ENCODE peak calls at places on chromosomes 16 and 17, in six cellular contexts. N is K562, Y is HCT116, C is H1, O is GM12878, Q is HepG2. T is an unnamed sample.

GRCh38 chr17:77394540-77395295 is 253.9 kb downstream of the SEC14L1 start:
- DNase-seq in Y (peak; percentile 19), N (no peak), C (no peak), Q (peak; percentile 99), O (no peak), T (no peak)

GRCh38 chr16:84055366-84055765 is 12.8 kb upstream of the SLC38A8 start:
- DNase-seq in C (no peak), Q (no peak), O (no peak), Y (no peak), N (peak; percentile 36), T (no peak)

GRCh38 chr17:16464641-16465312 is 27.2 kb downstream of the LRRC75A start:
- DNase-seq in C (no peak), Y (no peak), O (no peak), N (no peak), Q (no peak), T (no peak)

GRCh38 chr16:14071576-14072271 is 605 bp downstream of the MRTFB start:
- DNase-seq in O (no peak), C (no peak), Y (no peak), N (no peak), Q (peak; percentile 30), T (no peak)

GRCh38 chr17:78589885-78590284 is 12.7 kb upstream of the DNAH17 start:
- DNase-seq in C (no peak), O (no peak), Q (no peak), N (no peak), Y (no peak), T (no peak)

GRCh38 chr17:39622380-39623006 is 4.3 kb upstream of the PPP1R1B start:
- DNase-seq in Y (no peak), N (no peak), C (no peak), O (no peak), Q (no peak), T (no peak)

GRCh38 chr17:61803216-61803615 is 60.1 kb downstream of the BRIP1 start:
- DNase-seq in C (no peak), Y (no peak), O (no peak), Q (no peak), N (no peak), T (no peak)

GRCh38 chr16:6016530-6017184 is 919.1 kb upstream of the EEF2KMT start:
- DNase-seq in C (no peak), Y (no peak), O (no peak), N (peak; percentile 65), Q (peak; percentile 29), T (peak; percentile 68)

GRCh38 chr17:13036776-13037175 is 18.9 kb upstream of the ELAC2 start:
- DNase-seq in Y (no peak), N (no peak), Q (no peak), O (no peak), C (no peak), T (no peak)

GRCh38 chr17:82930043-82930923 is 90.5 kb upstream of the ZNF750 start:
- DNase-seq in N (no peak), C (no peak), O (no peak), Y (no peak), Q (no peak), T (no peak)

GRCh38 chr17:61782683-61783082 is 80.6 kb downstream of the BRIP1 start:
- DNase-seq in Q (no peak), O (no peak), Y (no peak), C (no peak), N (no peak), T (no peak)

GRCh38 chr17:42653179-42654124 is 5.6 kb upstream of the TUBG2 start:
- DNase-seq in Q (no peak), C (no peak), Y (no peak), N (peak; percentile 44), O (no peak), T (no peak)

GRCh38 chr17:76268015-76268749 is 3.0 kb downstream of the UBALD2 start:
- DNase-seq in O (peak; percentile 76), N (peak; percentile 63), Y (no peak), C (no peak), Q (no peak), T (no peak)

GRCh38 chr16:801584-802363 is 1.2 kb upstream of the GNG13 start:
- DNase-seq in O (no peak), Y (no peak), N (no peak), Q (no peak), C (no peak), T (no peak)

GRCh38 chr16:6682142-6682811 is 650.4 kb upstream of the RBFOX1 start:
- DNase-seq in O (no peak), Q (peak; percentile 20), Y (no peak), C (peak; percentile 53), N (peak; percentile 70), T (peak; percentile 51)

GRCh38 chr16:49876716-49877129 is 20.8 kb upstream of the ZNF423 start:
- DNase-seq in C (peak; percentile 69), Y (no peak), Q (no peak), O (no peak), N (peak; percentile 91), T (no peak)

GRCh38 chr16:66668777-66669444 is 27.6 kb downstream of the CMTM4 start:
- DNase-seq in N (no peak), C (no peak), Y (no peak), Q (no peak), O (no peak), T (no peak)

GRCh38 chr17:1972429-1973160 is 52.5 kb downstream of the RTN4RL1 start:
- DNase-seq in C (no peak), Y (no peak), O (no peak), N (no peak), Q (no peak), T (no peak)

GRCh38 chr17:43367588-43368242 is 31.1 kb upstream of the ARL4D start:
- DNase-seq in Y (peak; percentile 96), C (no peak), O (peak; percentile 91), Q (peak; percentile 91), N (no peak), T (no peak)

GRCh38 chr16:76577003-76577402 is 299.8 kb downstream of the CNTNAP4 start:
- DNase-seq in N (no peak), Y (no peak), C (no peak), Q (no peak), O (peak; percentile 61), T (no peak)

GRCh38 chr17:30084773-30085172 is 31.8 kb upstream of the NSRP1 start:
- DNase-seq in O (no peak), Y (no peak), N (no peak), Q (no peak), C (no peak), T (no peak)

GRCh38 chr17:30821751-30822723 is 2.5 kb downstream of the CRLF3 start:
- DNase-seq in Y (no peak), N (no peak), C (no peak), Q (no peak), O (no peak), T (no peak)

GRCh38 chr16:12228607-12229499 is 252.3 kb downstream of the SNX29 start:
- DNase-seq in O (no peak), Y (peak; percentile 28), N (peak; percentile 59), Q (peak; percentile 70), C (peak; percentile 53), T (peak; percentile 71)

GRCh38 chr16:80063028-80063767 is 462.7 kb upstream of the MAF start:
- DNase-seq in Q (no peak), N (no peak), Y (no peak), C (no peak), O (no peak), T (peak; percentile 3)

GRCh38 chr17:72439893-72440502 is 319.2 kb downstream of the SOX9 start:
- DNase-seq in N (no peak), Y (no peak), Q (no peak), C (no peak), O (no peak), T (no peak)

GRCh38 chr17:82440991-82441627 is 9.4 kb downstream of the CYBC1 start:
- DNase-seq in O (no peak), Y (no peak), N (no peak), C (no peak), Q (no peak), T (no peak)

GRCh38 chr17:35568561-35568960 is 7.9 kb upstream of the SLFN14 start:
- DNase-seq in N (peak; percentile 24), O (no peak), C (no peak), Y (no peak), Q (peak; percentile 29), T (no peak)

GRCh38 chr17:28722413-28723158 is 2.8 kb downstream of the RPL23A start:
- DNase-seq in C (no peak), O (no peak), Q (no peak), Y (no peak), N (no peak), T (no peak)

GRCh38 chr17:28725660-28726395 is at the start of gene TLCD1:
- DNase-seq in Q (peak; percentile 68), C (no peak), O (no peak), N (peak; percentile 86), Y (no peak), T (no peak)

GRCh38 chr17:28725166-28725659 is 820 bp downstream of the TLCD1 start:
- DNase-seq in O (no peak), C (no peak), N (peak; percentile 29), Y (peak; percentile 50), Q (peak; percentile 65), T (no peak)

GRCh38 chr17:28724500-28725165 is 1.4 kb downstream of the TLCD1 start:
- DNase-seq in Q (no peak), N (no peak), Y (no peak), C (no peak), O (no peak), T (no peak)

GRCh38 chr17:28723159-28723835 is 2.7 kb downstream of the TLCD1 start:
- DNase-seq in Q (no peak), O (no peak), C (no peak), N (no peak), Y (no peak), T (no peak)
- H3K9ac ChIP-seq in Q (no peak overlapping the region), O (peak overlapping the region; percentile 48), C (no peak overlapping the region), N (peak overlapping the region; percentile 100), Y (peak overlapping the region; percentile 99), T (peak overlapping the region; percentile 6)

GRCh38 chr17:57481901-57482300 is 225.6 kb downstream of the MSI2 start:
- DNase-seq in Q (no peak), N (peak; percentile 32), O (no peak), Y (no peak), C (no peak), T (no peak)
- H3K4me1 ChIP-seq in Q (peaks cover 9% of the 10 kb centered on the region), N (peaks cover 36% of the 10 kb centered on the region), O (peaks cover 33% of the 10 kb centered on the region), Y (no peaks in the 10 kb centered on the region), C (peaks cover 11% of the 10 kb centered on the region), T (peaks cover 10% of the 10 kb centered on the region)

GRCh38 chr17:57035971-57036481 is 49.0 kb upstream of the AKAP1 start:
- DNase-seq in Y (no peak), N (no peak), C (no peak), O (no peak), Q (no peak), T (no peak)
- TF ChIP-seq ZNF274 in Y (no peak), N (no peak), C (no peak), O (no peak), Q (no peak), T (no peak)

DNA sequence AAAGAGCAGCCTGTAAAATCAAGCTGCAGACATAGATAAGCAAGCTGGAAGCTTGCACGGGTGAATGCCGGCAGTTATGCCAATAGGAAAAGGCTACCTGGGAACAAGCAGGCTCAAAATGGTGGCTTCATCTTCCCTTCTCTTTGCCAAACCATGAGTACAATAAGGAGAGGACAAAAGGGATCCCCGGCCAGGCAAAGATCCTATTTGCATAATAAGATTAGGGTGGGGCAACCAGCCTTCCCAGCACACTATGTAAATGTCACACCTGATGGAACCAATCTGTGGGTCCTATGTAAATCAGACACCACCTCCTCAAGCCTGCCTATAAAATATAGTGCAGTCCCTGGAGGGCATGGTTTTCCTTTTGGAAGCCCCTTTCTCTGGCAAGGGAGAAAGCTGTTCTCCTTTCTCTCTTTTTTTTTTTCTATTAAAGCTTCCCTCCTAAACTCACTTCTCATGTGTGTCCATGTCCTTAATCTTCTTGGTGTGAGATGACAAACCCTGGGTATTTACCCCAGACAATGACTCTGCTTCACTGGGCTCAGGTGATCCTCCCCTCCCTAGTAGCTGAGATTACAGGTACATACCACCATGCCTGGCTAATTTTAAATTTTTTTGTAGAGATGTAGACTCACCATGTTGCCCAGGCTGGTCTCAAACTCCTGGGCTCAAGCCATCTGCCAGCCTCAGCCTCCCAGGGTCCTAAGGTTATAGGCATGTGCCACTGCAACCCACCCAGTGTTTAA is 44.2 kb downstream of the PSMD12 start:
- DNase-seq in Q (no peak), N (no peak), C (peak; percentile 46), O (no peak), Y (no peak), T (peak; percentile 70)
- H3K9ac ChIP-seq in Q (no peak overlapping the region), N (no peak overlapping the region), C (no peak overlapping the region), O (no peak overlapping the region), Y (no peak overlapping the region), T (peak overlapping the region; percentile 32)